ENCODE peak calls at places on chromosomes 16 and 17, in four cellular contexts. P, S, E and A are unnamed samples. For H3K27me3, the result is how much of the 10 kb centered on the place peaks cover.

GRCh38 chr16:84284168-84284722 is 10.4 kb upstream of the WFDC1 start:
- DNase-seq in P (no peak), S (no peak), E (no peak), A (no peak)

GRCh38 chr17:42781639-42782401 is 1.4 kb downstream of the WNK4 start:
- DNase-seq in P (no peak), S (no peak), E (no peak), A (no peak)

GRCh38 chr17:1029196-1029911 is 32.4 kb downstream of the TIMM22 start:
- DNase-seq in P (no peak), S (no peak), E (peak), A (no peak)

GRCh38 chr16:86931410-86931941 is 353.1 kb downstream of the FOXL1 start:
- DNase-seq in P (peak), S (no peak), E (peak), A (no peak)

GRCh38 chr17:9002610-9003354 is 18.5 kb upstream of the NTN1 start:
- DNase-seq in P (no peak), S (no peak), E (peak), A (no peak)

GRCh38 chr16:57528499-57529323 is 7.7 kb downstream of the CCDC102A start:
- DNase-seq in P (no peak), S (no peak), E (peak), A (no peak)

GRCh38 chr17:13647551-13647950 is 45.8 kb upstream of the HS3ST3A1 start:
- DNase-seq in P (no peak), S (no peak), E (no peak), A (no peak)

GRCh38 chr16:83802135-83802534 is 5.6 kb upstream of the HSBP1 start:
- DNase-seq in P (peak), S (no peak), E (no peak), A (no peak)

GRCh38 chr16:22274916-22275315 is 22.3 kb upstream of the POLR3E start:
- DNase-seq in P (no peak), S (no peak), E (no peak), A (no peak)

GRCh38 chr17:44360826-44361225 is 2.8 kb downstream of the FAM171A2 start:
- DNase-seq in P (peak), S (no peak), E (no peak), A (no peak)

GRCh38 chr16:68400083-68400923 is 48.0 kb downstream of the SMPD3 start:
- DNase-seq in P (no peak), S (no peak), E (no peak), A (no peak)

GRCh38 chr16:78727536-78727935 is 628.1 kb downstream of the WWOX start:
- DNase-seq in P (no peak), S (no peak), E (no peak), A (no peak)

GRCh38 chr16:57904101-57904500 is 66.8 kb downstream of the CNGB1 start:
- DNase-seq in P (no peak), S (no peak), E (no peak), A (no peak)

GRCh38 chr17:16486373-16487250 is 5.4 kb downstream of the LRRC75A start:
- DNase-seq in P (no peak), S (no peak), E (peak), A (no peak)

GRCh38 chr17:29363716-29364115 is 26.4 kb upstream of the TAOK1 start:
- DNase-seq in P (no peak), S (no peak), E (no peak), A (no peak)

GRCh38 chr17:7403043-7403901 is 625 bp downstream of the TMEM256 start:
- DNase-seq in P (peak), S (peak), E (no peak), A (no peak)

GRCh38 chr16:3952342-3953131 is 72.0 kb upstream of the CREBBP start:
- DNase-seq in P (no peak), S (no peak), E (peak), A (no peak)

GRCh38 chr17:45116434-45117016 is 15.8 kb downstream of the PLCD3 start:
- DNase-seq in P (no peak), S (no peak), E (no peak), A (no peak)

GRCh38 chr17:19319771-19320505 is 42.6 kb downstream of the B9D1 start:
- DNase-seq in P (no peak), S (no peak), E (no peak), A (no peak)

GRCh38 chr17:76867578-76868175 is 527 bp upstream of the MGAT5B start:
- DNase-seq in P (no peak), S (no peak), E (no peak), A (no peak)

GRCh38 chr16:21203155-21203797 is 8.1 kb downstream of the ZP2 start:
- DNase-seq in P (no peak), S (no peak), E (no peak), A (no peak)

GRCh38 chr17:4230142-4230541 is 33.6 kb downstream of the ANKFY1 start:
- DNase-seq in P (peak), S (no peak), E (no peak), A (no peak)

GRCh38 chr16:53212899-53213235 is 158.1 kb downstream of the CHD9 start:
- DNase-seq in P (no peak), S (no peak), E (no peak), A (no peak)

GRCh38 chr17:79073016-79073705 is 1.5 kb upstream of the ENGASE start:
- DNase-seq in P (no peak), S (no peak), E (no peak), A (no peak)

GRCh38 chr17:8123695-8124349 is at the start of gene HES7:
- DNase-seq in P (no peak), S (no peak), E (no peak), A (peak)

GRCh38 chr17:2053380-2054261 is 1.3 kb upstream of the HIC1 start:
- DNase-seq in P (no peak), S (peak), E (no peak), A (peak)

GRCh38 chr17:38674749-38675615 is at the start of gene EPOP:
- DNase-seq in P (peak), S (peak), E (peak), A (peak)

GRCh38 chr17:4946312-4946976 is 1.9 kb downstream of the PFN1 start:
- DNase-seq in P (no peak), S (no peak), E (no peak), A (no peak)

GRCh38 chr17:78442648-78443128 is 64.2 kb downstream of the PGS1 start:
- DNase-seq in P (peak), S (no peak), E (peak), A (no peak)

GRCh38 chr17:28928061-28928460 is 23.3 kb downstream of the PHF12 start:
- DNase-seq in P (no peak), S (no peak), E (no peak), A (no peak)

GRCh38 chr16:88491560-88492310 is 38.7 kb downstream of the ZFPM1 start:
- DNase-seq in P (no peak), S (no peak), E (no peak), A (no peak)

GRCh38 chr17:3906881-3907280 is 9.4 kb downstream of the P2RX1 start:
- DNase-seq in P (no peak), S (no peak), E (no peak), A (no peak)

GRCh38 chr16:2009791-2010510 is at the start of gene ZNF598:
- DNase-seq in P (no peak), S (peak), E (peak), A (peak)

GRCh38 chr17:7915611-7916382 is at the start of gene RNF227:
- DNase-seq in P (peak), S (peak), E (peak), A (peak)

GRCh38 chr17:36674278-36674650 is 72.9 kb downstream of the MRM1 start:
- DNase-seq in P (no peak), S (no peak), E (no peak), A (no peak)

GRCh38 chr16:81574168-81574567 is 129.6 kb downstream of the CMIP start:
- DNase-seq in P (no peak), S (no peak), E (no peak), A (no peak)

GRCh38 chr16:2183671-2184070 is 12.7 kb downstream of the CASKIN1 start:
- DNase-seq in P (no peak), S (no peak), E (no peak), A (no peak)

GRCh38 chr16:83458612-83459011 is 349.2 kb upstream of the HSBP1 start:
- DNase-seq in P (no peak), S (no peak), E (no peak), A (no peak)

GRCh38 chr17:64938290-64938689 is 19.0 kb upstream of the LRRC37A3 start:
- DNase-seq in P (no peak), S (no peak), E (no peak), A (no peak)
- H3K27ac ChIP-seq in P (no peak), S (no peak), E (no peak), A (no peak)

DNA sequence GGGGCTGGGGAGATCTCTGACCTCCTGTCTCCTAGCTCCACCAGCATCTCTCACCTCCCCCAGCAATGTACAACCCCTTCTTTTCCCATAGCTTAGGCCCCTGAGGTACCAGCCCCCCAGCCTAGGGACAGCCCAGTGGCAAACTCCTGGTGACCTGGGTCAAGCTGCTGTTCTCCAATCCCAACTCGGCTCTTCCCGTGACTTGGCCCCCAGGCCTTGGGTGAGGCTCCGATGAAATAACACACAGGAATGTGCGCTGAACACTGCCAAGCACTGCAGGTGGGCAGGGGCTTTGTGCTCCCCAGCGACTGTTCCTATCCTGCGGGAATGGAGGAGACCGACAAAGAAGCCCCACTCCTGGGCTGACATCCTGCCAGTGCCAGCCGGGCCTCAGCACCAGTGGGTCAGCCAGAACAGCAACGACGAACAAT is 63.7 kb upstream of the AMZ2 start:
- DNase-seq in P (no peak), S (no peak), E (no peak), A (no peak)
- H3K4me3 ChIP-seq in P (no peak), S (peak), E (no peak), A (peak)

DNA sequence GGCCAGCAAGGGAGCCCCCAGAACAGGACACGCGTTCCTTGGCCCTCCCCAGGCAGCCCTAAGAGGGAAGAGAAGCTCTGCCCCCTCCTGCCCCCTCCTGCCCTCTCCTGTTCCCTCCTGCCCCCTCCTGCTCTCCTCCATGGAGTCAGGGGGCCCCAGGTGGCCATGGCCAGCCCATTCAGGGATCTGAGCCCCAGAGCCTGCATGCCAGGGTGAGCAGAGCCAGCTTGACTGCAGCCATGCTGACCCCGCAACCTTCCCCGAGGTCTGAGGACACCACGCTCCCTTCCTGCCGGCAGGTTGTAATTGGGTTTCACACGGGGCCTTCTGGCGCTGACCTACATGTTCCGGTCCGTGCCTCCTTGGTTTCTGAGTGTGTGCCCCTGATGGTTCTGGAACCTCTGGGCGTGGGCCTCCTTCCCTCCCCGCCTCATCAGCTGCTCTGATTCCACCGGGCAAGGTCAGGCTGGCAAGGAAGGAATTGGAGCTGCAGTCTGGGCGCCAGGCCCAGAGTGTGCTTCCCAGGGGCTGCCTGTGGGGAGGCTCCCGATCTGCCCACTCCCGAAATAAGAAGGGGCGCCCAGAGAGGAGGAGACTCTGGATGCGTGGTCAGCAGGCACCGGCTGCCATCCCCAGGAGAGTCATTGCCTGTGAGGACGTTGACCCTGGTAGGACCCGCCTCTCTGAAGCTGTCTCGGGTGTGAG is 23.7 kb upstream of the NPTX1 start:
- DNase-seq in P (no peak), S (no peak), E (no peak), A (no peak)
- H3K27me3 ChIP-seq in P (under half), S (under half), E (under half), A (under half)

DNA sequence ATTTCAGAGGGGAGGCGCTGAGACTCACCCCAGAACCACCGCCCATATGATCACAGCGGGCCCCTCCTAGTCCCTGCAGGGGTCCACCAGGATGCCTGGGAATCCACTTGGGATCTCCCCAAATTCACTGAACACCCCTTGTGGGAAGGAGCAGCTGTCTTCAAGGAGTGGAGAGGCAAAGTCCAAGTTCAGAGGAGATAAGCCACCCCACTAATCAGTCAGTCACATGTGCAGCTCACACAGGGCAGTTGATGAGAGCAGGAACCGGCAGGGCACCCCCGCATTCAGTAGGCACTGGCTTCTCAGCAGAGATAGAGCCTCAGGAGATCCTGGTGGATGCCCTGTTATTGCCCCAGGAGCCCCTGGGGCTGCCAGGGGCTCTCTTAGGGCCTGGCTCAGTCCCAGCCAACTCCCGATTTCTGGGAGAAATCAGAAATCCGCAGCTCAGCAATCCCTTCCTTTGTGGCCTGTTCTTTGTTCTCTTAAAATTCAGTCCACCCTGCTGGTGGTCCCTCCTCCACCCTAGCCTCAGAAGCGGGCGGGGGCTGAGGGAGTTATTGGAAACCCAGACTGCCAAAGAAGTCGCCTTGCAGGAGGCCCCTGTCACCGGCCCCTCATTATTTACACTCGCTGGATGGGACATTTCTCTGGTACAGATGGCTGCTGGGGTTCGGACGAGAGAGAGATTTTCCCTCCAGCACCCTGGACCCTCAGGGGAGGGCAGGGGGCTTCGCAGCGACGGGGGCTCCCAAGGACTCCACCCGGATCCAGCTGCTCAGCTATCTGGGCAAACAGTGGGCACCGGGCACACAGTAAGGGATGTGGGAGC is 1.9 kb downstream of the CDC42EP4 start:
- DNase-seq in P (no peak), S (no peak), E (no peak), A (no peak)
- H3K27ac ChIP-seq in P (peak), S (peak), E (peak), A (peak)

GRCh38 chr16:30183961-30184429 is 593 bp downstream of the CORO1A start:
- DNase-seq in P (no peak), S (peak), E (no peak), A (peak)
- H3K4me3 ChIP-seq in P (peak), S (peak), E (peak), A (peak)

GRCh38 chr17:48672340-48672739 is 46.2 kb upstream of the HOXB9 start:
- DNase-seq in P (no peak), S (no peak), E (no peak), A (no peak)
- H3K27me3 ChIP-seq in P (under half), S (under half), E (under half), A (under half)

GRCh38 chr17:49963626-49964538 is 5.1 kb upstream of the DLX4 start:
- DNase-seq in P (no peak), S (no peak), E (no peak), A (no peak)
- H3K27ac ChIP-seq in P (no peak), S (no peak), E (no peak), A (no peak)

GRCh38 chr17:6052926-6053325 is 17.3 kb upstream of the WSCD1 start:
- DNase-seq in P (no peak), S (no peak), E (no peak), A (no peak)
- H3K4me3 ChIP-seq in P (no peak), S (no peak), E (no peak), A (no peak)